ENCODE peak calls at places on chromosomes 13 and 19, in four cellular contexts. B is K562, Q is WTC11, I is HepG2. J is an unnamed sample.

GRCh38 chr13:50127017-50127725 is 111.9 kb downstream of the KCNRG start:
- DNase-seq in B (no peak), Q (peak; percentile 44), I (no peak), J (no peak)

GRCh38 chr19:1312732-1313694 is 27.3 kb downstream of the EFNA2 start:
- DNase-seq in B (no peak), Q (no peak), I (no peak), J (no peak)

GRCh38 chr13:110436276-110436675 is 125.2 kb downstream of the RAB20 start:
- DNase-seq in B (no peak), Q (no peak), I (no peak), J (no peak)

GRCh38 chr13:78121001-78121400 is 202.4 kb upstream of the EDNRB start:
- DNase-seq in B (no peak), Q (no peak), I (no peak), J (no peak)

GRCh38 chr19:10007366-10007765 is 2.9 kb downstream of the COL5A3 start:
- DNase-seq in B (no peak), Q (no peak), I (no peak), J (no peak)

GRCh38 chr13:75217949-75218348 is 264.0 kb downstream of the TBC1D4 start:
- DNase-seq in B (no peak), Q (no peak), I (no peak), J (no peak)

GRCh38 chr19:2039082-2039958 is 11.7 kb downstream of the MKNK2 start:
- DNase-seq in B (peak; percentile 31), Q (no peak), I (no peak), J (no peak)

GRCh38 chr19:36417752-36418286 is 625 bp downstream of the ZFP82 start:
- DNase-seq in B (peak; percentile 10), Q (peak; percentile 32), I (no peak), J (no peak)

GRCh38 chr13:39353988-39354387 is 249.0 kb downstream of the LHFPL6 start:
- DNase-seq in B (no peak), Q (no peak), I (no peak), J (no peak)

GRCh38 chr13:113309481-113309880 is 12.4 kb downstream of the LAMP1 start:
- DNase-seq in B (no peak), Q (no peak), I (no peak), J (no peak)

GRCh38 chr19:30881281-30881680 is 468.0 kb downstream of the TSHZ3 start:
- DNase-seq in B (peak; percentile 11), Q (no peak), I (no peak), J (no peak)
- TF ChIP-seq ELF4 in B (no peak), Q (no peak), I (no peak), J (no peak)

DNA sequence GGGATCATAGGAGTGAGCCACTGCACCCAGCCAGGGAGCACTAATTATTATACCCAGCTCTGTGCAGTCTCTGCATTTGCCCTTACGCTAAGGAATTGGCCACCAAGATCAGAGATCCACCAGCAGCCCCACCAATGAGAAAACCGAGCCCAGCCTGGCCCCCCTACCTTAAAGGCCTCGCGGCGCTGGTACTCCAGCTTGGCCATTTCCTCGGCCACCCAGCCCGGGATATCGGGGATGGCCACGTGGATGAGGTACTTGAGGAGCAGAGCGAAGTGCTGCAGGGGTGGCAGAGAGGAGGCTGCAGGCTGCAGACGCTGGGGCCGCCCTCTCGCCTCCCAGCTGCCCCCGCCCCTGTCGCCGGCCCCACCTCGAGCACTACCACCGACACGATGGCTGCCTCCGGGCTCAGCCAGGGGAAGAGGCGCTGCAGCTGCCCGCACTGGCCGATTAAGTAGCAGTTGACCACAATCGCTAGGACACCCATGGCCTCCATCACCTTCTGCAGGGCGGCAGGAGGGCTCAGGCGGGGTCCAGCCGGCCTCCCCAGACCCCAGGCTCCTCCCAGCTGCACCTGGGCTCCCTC is 7.5 kb downstream of the ANO8 start:
- DNase-seq in B (no peak), Q (no peak), I (no peak), J (no peak)
- TF ChIP-seq ELF4 in B (no peak), Q (no peak), I (no peak), J (no peak)

DNA sequence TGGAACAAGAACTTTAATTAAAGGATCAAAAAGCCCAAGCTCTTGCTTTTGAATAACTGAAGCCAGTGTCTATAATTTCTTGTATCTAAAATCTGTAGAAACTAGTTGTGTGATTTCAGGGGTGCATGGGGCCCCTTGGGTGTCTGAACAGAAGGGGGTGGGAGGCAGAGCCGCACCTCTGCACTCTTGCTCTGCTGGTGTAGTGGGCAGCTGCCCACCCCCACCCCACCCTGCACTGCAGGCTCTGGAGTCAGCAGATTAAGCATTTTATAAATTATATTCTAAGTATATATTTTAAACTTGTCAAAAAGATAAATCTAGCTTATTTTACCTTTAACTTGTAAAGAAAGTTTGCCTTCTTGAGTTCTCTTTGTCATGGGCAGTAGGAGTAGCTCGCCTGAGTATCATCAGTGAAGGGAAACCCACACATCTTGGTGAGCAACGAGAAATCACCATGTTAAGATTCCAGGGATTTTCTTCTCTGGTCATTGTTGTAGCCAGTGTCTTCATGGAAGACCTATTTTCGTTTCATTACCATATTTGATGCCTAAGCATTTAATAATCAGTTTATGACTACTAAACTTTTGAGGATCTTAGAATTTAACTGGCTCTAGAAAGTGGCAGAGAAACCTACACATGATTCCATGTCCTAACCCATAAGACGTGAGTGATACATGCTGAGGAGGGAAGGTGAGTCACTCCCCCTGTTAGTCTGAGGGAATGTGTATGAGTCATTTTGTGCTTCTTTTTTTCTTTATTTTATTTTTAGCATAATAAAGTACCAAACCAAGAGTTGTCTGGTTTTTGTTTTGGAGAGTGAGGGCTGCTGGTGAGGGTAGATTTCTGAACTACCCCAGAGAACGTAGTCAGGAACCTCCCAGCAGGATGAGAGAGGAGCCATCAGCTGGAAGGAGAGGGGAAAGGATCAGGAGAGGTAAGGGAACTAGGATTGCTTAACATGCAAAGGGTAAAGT is 7.7 kb downstream of the UBE2L5 start:
- DNase-seq in B (peak; percentile 14), Q (no peak), I (no peak), J (no peak)
- TF ChIP-seq ELF4 in B (no peak), Q (no peak), I (no peak), J (no peak)

GRCh38 chr13:46527237-46527636 is 25.7 kb upstream of the LRCH1 start:
- DNase-seq in B (no peak), Q (no peak), I (no peak), J (no peak)

GRCh38 chr13:46531953-46532352 is 21.0 kb upstream of the LRCH1 start:
- DNase-seq in B (no peak), Q (no peak), I (no peak), J (no peak)

GRCh38 chr13:46529509-46529908 is 23.5 kb upstream of the LRCH1 start:
- DNase-seq in B (no peak), Q (no peak), I (no peak), J (no peak)

GRCh38 chr13:46526763-46527162 is 26.2 kb upstream of the LRCH1 start:
- DNase-seq in B (no peak), Q (no peak), I (no peak), J (no peak)

GRCh38 chr13:46530084-46530935 is 22.7 kb upstream of the LRCH1 start:
- DNase-seq in B (no peak), Q (no peak), I (no peak), J (no peak)
- TF ChIP-seq ELF4 in B (no peak), Q (no peak), I (no peak), J (no peak)

GRCh38 chr13:37486171-37486661 is 112.4 kb downstream of the POSTN start:
- DNase-seq in B (no peak), Q (no peak), I (no peak), J (no peak)
- TF ChIP-seq ELF4 in B (no peak), Q (no peak), I (no peak), J (no peak)

DNA sequence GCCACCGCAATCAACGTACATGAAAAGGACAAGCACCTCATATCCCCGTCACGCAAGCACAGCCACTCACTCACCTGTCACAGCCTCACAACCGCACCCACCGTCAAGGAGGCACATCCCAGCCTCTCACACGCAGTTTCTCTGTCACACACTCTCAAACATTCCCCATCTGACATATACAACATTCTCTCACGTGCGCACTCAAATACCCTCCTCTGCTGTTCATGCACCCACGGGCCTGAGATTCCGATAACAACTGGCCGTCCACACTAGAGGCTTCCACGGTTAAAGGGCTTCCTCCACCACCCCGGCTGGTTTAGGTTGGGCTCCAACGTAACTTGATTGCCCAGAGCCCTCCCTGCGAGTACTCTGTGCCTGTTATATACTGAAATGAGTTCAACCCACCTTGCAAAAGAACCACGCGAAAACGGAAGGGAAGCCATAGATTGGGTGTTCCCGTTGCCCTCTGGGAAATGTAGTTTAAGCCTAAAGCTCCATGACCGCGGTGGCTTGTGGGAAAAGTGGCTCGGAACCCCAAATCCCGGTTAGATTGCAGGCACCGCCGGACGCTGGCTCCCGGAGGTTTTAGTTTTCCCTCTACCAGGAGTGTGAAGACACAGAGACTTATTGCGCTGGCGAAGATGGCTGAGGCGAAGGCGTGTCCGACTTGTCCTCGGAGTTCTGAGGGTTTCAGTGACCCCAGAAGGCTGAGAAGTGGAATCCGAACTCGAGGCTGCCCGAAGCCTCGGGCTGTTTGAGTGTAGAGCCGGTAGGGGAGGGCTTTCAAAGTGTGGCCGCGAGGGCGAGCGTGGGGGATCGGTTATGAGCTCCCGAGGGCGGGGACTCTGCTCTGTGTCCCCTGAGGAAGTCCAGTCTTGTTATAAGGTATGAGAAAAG is at the start of gene ZNF573:
- DNase-seq in B (peak; percentile 72), Q (peak; percentile 84), I (peak; percentile 88), J (peak; percentile 82)
- TF ChIP-seq ELF4 in B (no peak), Q (no peak), I (no peak), J (peak; percentile 35)

J was measured in HEK293T.